ENCODE peak calls at places on chromosomes 6 and 20, in nine cellular contexts. One of them, this sample, is unnamed.

GRCh38 chr20:24987244-24987643 is 5.3 kb downstream of the APMAP start:
- DNase-seq in tibial artery: no peak
- DNase-seq in HCT116: no peak
- DNase-seq in heart left ventricle: no peak
- DNase-seq in hepatocyte: no peak
- DNase-seq in GM23338: no peak
- DNase-seq in HepG2: peak; percentile 83
- DNase-seq in left ventricle myocardium inferior: no peak
- DNase-seq in spleen: no peak
- DNase-seq in this sample: peak; percentile 48

GRCh38 chr6:48626421-48626820 is 515.4 kb upstream of the PTCHD4 start:
- DNase-seq in tibial artery: no peak
- DNase-seq in GM23338: no peak
- DNase-seq in HepG2: no peak
- DNase-seq in spleen: no peak
- DNase-seq in HCT116: no peak
- DNase-seq in left ventricle myocardium inferior: no peak
- DNase-seq in hepatocyte: no peak
- DNase-seq in heart left ventricle: no peak
- DNase-seq in this sample: no peak

GRCh38 chr6:107711953-107712522 is 112.1 kb downstream of the SCML4 start:
- DNase-seq in HCT116: no peak
- DNase-seq in left ventricle myocardium inferior: no peak
- DNase-seq in spleen: no peak
- DNase-seq in heart left ventricle: no peak
- DNase-seq in HepG2: no peak
- DNase-seq in GM23338: no peak
- DNase-seq in tibial artery: no peak
- DNase-seq in hepatocyte: no peak
- DNase-seq in this sample: no peak

GRCh38 chr6:55014321-55015088 is 159.8 kb upstream of the HCRTR2 start:
- DNase-seq in GM23338: no peak
- DNase-seq in HepG2: no peak
- DNase-seq in spleen: no peak
- DNase-seq in left ventricle myocardium inferior: no peak
- DNase-seq in HCT116: no peak
- DNase-seq in hepatocyte: no peak
- DNase-seq in heart left ventricle: no peak
- DNase-seq in tibial artery: no peak
- DNase-seq in this sample: no peak

GRCh38 chr6:155215906-155216305 is 47.9 kb upstream of the CLDN20 start:
- DNase-seq in left ventricle myocardium inferior: no peak
- DNase-seq in spleen: no peak
- DNase-seq in hepatocyte: no peak
- DNase-seq in heart left ventricle: no peak
- DNase-seq in GM23338: no peak
- DNase-seq in HCT116: no peak
- DNase-seq in HepG2: no peak
- DNase-seq in tibial artery: no peak
- DNase-seq in this sample: no peak

GRCh38 chr20:2329286-2329685 is 33.5 kb downstream of the TGM3 start:
- DNase-seq in GM23338: no peak
- DNase-seq in tibial artery: no peak
- DNase-seq in left ventricle myocardium inferior: no peak
- DNase-seq in hepatocyte: no peak
- DNase-seq in heart left ventricle: no peak
- DNase-seq in HepG2: no peak
- DNase-seq in HCT116: no peak
- DNase-seq in spleen: no peak
- DNase-seq in this sample: no peak

GRCh38 chr6:83861077-83861476 is 1.6 kb downstream of the CYB5R4 start:
- DNase-seq in HCT116: no peak
- DNase-seq in HepG2: no peak
- DNase-seq in spleen: no peak
- DNase-seq in tibial artery: no peak
- DNase-seq in GM23338: no peak
- DNase-seq in hepatocyte: no peak
- DNase-seq in left ventricle myocardium inferior: no peak
- DNase-seq in heart left ventricle: no peak
- DNase-seq in this sample: no peak

GRCh38 chr20:51442602-51443001 is 99.9 kb downstream of the NFATC2 start:
- DNase-seq in hepatocyte: no peak
- DNase-seq in spleen: no peak
- DNase-seq in left ventricle myocardium inferior: no peak
- DNase-seq in HepG2: no peak
- DNase-seq in HCT116: no peak
- DNase-seq in GM23338: no peak
- DNase-seq in heart left ventricle: no peak
- DNase-seq in tibial artery: no peak
- DNase-seq in this sample: no peak

GRCh38 chr6:38058022-38058421 is 238.5 kb downstream of the ZFAND3 start:
- DNase-seq in spleen: no peak
- DNase-seq in tibial artery: no peak
- DNase-seq in hepatocyte: no peak
- DNase-seq in HepG2: peak; percentile 20
- DNase-seq in left ventricle myocardium inferior: no peak
- DNase-seq in HCT116: peak; percentile 58
- DNase-seq in GM23338: no peak
- DNase-seq in heart left ventricle: no peak
- DNase-seq in this sample: no peak

GRCh38 chr6:100430962-100431361 is 33.8 kb downstream of the SIM1 start:
- DNase-seq in HepG2: no peak
- DNase-seq in tibial artery: no peak
- DNase-seq in HCT116: no peak
- DNase-seq in GM23338: no peak
- DNase-seq in hepatocyte: no peak
- DNase-seq in spleen: no peak
- DNase-seq in left ventricle myocardium inferior: no peak
- DNase-seq in heart left ventricle: no peak
- DNase-seq in this sample: no peak

GRCh38 chr20:38649275-38649891 is 47.8 kb downstream of the ARHGAP40 start:
- DNase-seq in HCT116: no peak
- DNase-seq in left ventricle myocardium inferior: no peak
- DNase-seq in hepatocyte: peak; percentile 57
- DNase-seq in spleen: no peak
- DNase-seq in tibial artery: no peak
- DNase-seq in heart left ventricle: no peak
- DNase-seq in GM23338: peak; percentile 78
- DNase-seq in HepG2: peak; percentile 59
- DNase-seq in this sample: no peak

GRCh38 chr6:90068264-90068663 is 174.0 kb downstream of the GJA10 start:
- DNase-seq in spleen: no peak
- DNase-seq in heart left ventricle: peak; percentile 26
- DNase-seq in HCT116: peak; percentile 53
- DNase-seq in GM23338: no peak
- DNase-seq in hepatocyte: peak; percentile 53
- DNase-seq in left ventricle myocardium inferior: no peak
- DNase-seq in tibial artery: no peak
- DNase-seq in HepG2: no peak
- DNase-seq in this sample: no peak

GRCh38 chr6:119179842-119180241 is 101.4 kb upstream of the FAM184A start:
- DNase-seq in tibial artery: no peak
- DNase-seq in GM23338: no peak
- DNase-seq in HepG2: no peak
- DNase-seq in left ventricle myocardium inferior: no peak
- DNase-seq in heart left ventricle: no peak
- DNase-seq in HCT116: no peak
- DNase-seq in spleen: no peak
- DNase-seq in hepatocyte: no peak
- DNase-seq in this sample: no peak
- H3K4me3 ChIP-seq in tibial artery: no peak overlapping the region
- H3K4me3 ChIP-seq in GM23338: no peak overlapping the region
- H3K4me3 ChIP-seq in HepG2: no peak overlapping the region
- H3K4me3 ChIP-seq in left ventricle myocardium inferior: no peak overlapping the region
- H3K4me3 ChIP-seq in heart left ventricle: no peak overlapping the region
- H3K4me3 ChIP-seq in HCT116: no peak overlapping the region
- H3K4me3 ChIP-seq in spleen: no peak overlapping the region
- H3K4me3 ChIP-seq in hepatocyte: no peak overlapping the region
- H3K4me3 ChIP-seq in this sample: no peak overlapping the region

GRCh38 chr6:36547646-36548400 is 544 bp upstream of the STK38 start:
- DNase-seq in HCT116: no peak
- DNase-seq in spleen: no peak
- DNase-seq in HepG2: no peak
- DNase-seq in hepatocyte: no peak
- DNase-seq in GM23338: no peak
- DNase-seq in left ventricle myocardium inferior: no peak
- DNase-seq in heart left ventricle: no peak
- DNase-seq in tibial artery: no peak
- DNase-seq in this sample: no peak

GRCh38 chr6:36546958-36547645 is at the start of gene STK38:
- DNase-seq in left ventricle myocardium inferior: peak; percentile 93
- DNase-seq in tibial artery: peak; percentile 86
- DNase-seq in HCT116: peak; percentile 65
- DNase-seq in HepG2: peak; percentile 84
- DNase-seq in spleen: peak; percentile 98
- DNase-seq in GM23338: peak; percentile 91
- DNase-seq in heart left ventricle: peak; percentile 94
- DNase-seq in hepatocyte: peak; percentile 96
- DNase-seq in this sample: peak; percentile 94

GRCh38 chr6:36550473-36551000 is 3.3 kb upstream of the STK38 start:
- DNase-seq in GM23338: no peak
- DNase-seq in HCT116: no peak
- DNase-seq in heart left ventricle: no peak
- DNase-seq in tibial artery: no peak
- DNase-seq in hepatocyte: no peak
- DNase-seq in HepG2: no peak
- DNase-seq in left ventricle myocardium inferior: no peak
- DNase-seq in spleen: no peak
- DNase-seq in this sample: no peak

GRCh38 chr6:36546664-36546957 is 668 bp downstream of the STK38 start:
- DNase-seq in tibial artery: no peak
- DNase-seq in GM23338: no peak
- DNase-seq in left ventricle myocardium inferior: no peak
- DNase-seq in HepG2: no peak
- DNase-seq in HCT116: no peak
- DNase-seq in heart left ventricle: no peak
- DNase-seq in hepatocyte: no peak
- DNase-seq in spleen: no peak
- DNase-seq in this sample: no peak

GRCh38 chr6:36548401-36548743 is 1.1 kb upstream of the STK38 start:
- DNase-seq in HepG2: no peak
- DNase-seq in HCT116: no peak
- DNase-seq in spleen: no peak
- DNase-seq in heart left ventricle: no peak
- DNase-seq in hepatocyte: no peak
- DNase-seq in GM23338: no peak
- DNase-seq in left ventricle myocardium inferior: no peak
- DNase-seq in tibial artery: no peak
- DNase-seq in this sample: no peak
- H3K4me1 ChIP-seq in HepG2: peaks cover 43% of the 10 kb centered on the region
- H3K4me1 ChIP-seq in HCT116: peaks cover 9% of the 10 kb centered on the region
- H3K4me1 ChIP-seq in spleen: peaks cover 36% of the 10 kb centered on the region
- H3K4me1 ChIP-seq in heart left ventricle: peaks cover 34% of the 10 kb centered on the region
- H3K4me1 ChIP-seq in hepatocyte: peaks cover 25% of the 10 kb centered on the region
- H3K4me1 ChIP-seq in GM23338: peaks cover 17% of the 10 kb centered on the region
- H3K4me1 ChIP-seq in left ventricle myocardium inferior: peaks cover 44% of the 10 kb centered on the region
- H3K4me1 ChIP-seq in tibial artery: no peaks in the 10 kb centered on the region
- H3K4me1 ChIP-seq in this sample: peaks cover 21% of the 10 kb centered on the region

GRCh38 chr6:43759926-43760798 is 9.8 kb upstream of the VEGFA start:
- DNase-seq in HepG2: no peak
- DNase-seq in hepatocyte: no peak
- DNase-seq in spleen: peak; percentile 37
- DNase-seq in tibial artery: no peak
- DNase-seq in heart left ventricle: no peak
- DNase-seq in HCT116: no peak
- DNase-seq in left ventricle myocardium inferior: no peak
- DNase-seq in GM23338: no peak
- DNase-seq in this sample: no peak

GRCh38 chr6:43757966-43758616 is 11.9 kb upstream of the VEGFA start:
- DNase-seq in hepatocyte: no peak
- DNase-seq in heart left ventricle: no peak
- DNase-seq in left ventricle myocardium inferior: peak; percentile 10
- DNase-seq in GM23338: no peak
- DNase-seq in HepG2: no peak
- DNase-seq in spleen: peak; percentile 61
- DNase-seq in HCT116: no peak
- DNase-seq in tibial artery: no peak
- DNase-seq in this sample: no peak

GRCh38 chr6:43759157-43759925 is 10.7 kb upstream of the VEGFA start:
- DNase-seq in left ventricle myocardium inferior: peak; percentile 11
- DNase-seq in hepatocyte: no peak
- DNase-seq in tibial artery: no peak
- DNase-seq in spleen: peak; percentile 47
- DNase-seq in GM23338: no peak
- DNase-seq in heart left ventricle: no peak
- DNase-seq in HepG2: no peak
- DNase-seq in HCT116: no peak
- DNase-seq in this sample: no peak

GRCh38 chr6:43760799-43761168 is 9.2 kb upstream of the VEGFA start:
- DNase-seq in hepatocyte: no peak
- DNase-seq in heart left ventricle: peak; percentile 6
- DNase-seq in HCT116: no peak
- DNase-seq in HepG2: no peak
- DNase-seq in GM23338: no peak
- DNase-seq in left ventricle myocardium inferior: peak; percentile 10
- DNase-seq in spleen: peak; percentile 41
- DNase-seq in tibial artery: no peak
- DNase-seq in this sample: no peak

GRCh38 chr6:43758617-43759050 is 11.4 kb upstream of the VEGFA start:
- DNase-seq in GM23338: peak; percentile 91
- DNase-seq in left ventricle myocardium inferior: peak; percentile 13
- DNase-seq in heart left ventricle: no peak
- DNase-seq in HCT116: no peak
- DNase-seq in tibial artery: no peak
- DNase-seq in HepG2: no peak
- DNase-seq in spleen: peak; percentile 68
- DNase-seq in hepatocyte: no peak
- DNase-seq in this sample: no peak
- TF ChIP-seq CTCF in GM23338: peak; percentile 81
- TF ChIP-seq CTCF in left ventricle myocardium inferior: peak; percentile 80
- TF ChIP-seq CTCF in heart left ventricle: peak; percentile 57
- TF ChIP-seq CTCF in HCT116: peak; percentile 71
- TF ChIP-seq CTCF in tibial artery: peak; percentile 32
- TF ChIP-seq CTCF in HepG2: peak; percentile 86
- TF ChIP-seq CTCF in spleen: no peak
- TF ChIP-seq CTCF in hepatocyte: peak; percentile 48
- TF ChIP-seq CTCF in this sample: peak; percentile 42

DNA sequence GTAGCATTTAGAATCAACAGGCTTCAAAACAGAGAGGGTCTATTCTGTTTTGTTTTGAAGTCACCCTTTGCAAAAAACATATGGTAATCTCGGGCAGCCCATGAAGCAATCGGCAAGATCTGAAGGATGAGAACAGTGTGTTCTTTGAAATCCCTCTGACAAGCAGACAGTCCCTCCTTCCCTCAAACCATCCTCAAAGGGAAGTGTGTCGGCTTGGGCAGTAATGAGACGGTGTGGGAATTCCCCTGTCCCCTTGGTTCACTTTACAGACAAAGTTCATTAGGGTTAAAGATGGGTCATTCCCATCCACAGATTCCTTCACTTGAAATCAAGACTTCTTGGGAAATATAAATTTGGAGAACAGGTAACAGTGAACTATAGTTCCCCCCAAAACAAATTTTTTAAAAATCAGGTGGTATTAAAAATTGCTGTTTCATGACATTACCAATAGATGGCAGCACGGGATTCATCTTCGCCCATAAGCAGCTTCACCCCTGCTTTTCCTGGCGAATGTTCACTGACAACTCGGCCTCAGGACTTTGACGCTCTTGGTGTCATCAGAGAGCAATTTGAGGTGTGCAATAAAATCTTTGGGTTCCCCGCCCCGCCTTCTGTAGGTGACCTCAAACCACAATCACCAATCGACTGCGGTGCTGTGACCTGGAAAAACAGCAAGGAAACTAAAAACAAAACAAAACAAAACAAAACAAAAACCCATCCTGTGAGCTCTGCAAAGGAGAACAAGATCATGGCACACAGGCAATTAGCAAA is 159.3 kb upstream of the TNFAIP3 start:
- DNase-seq in left ventricle myocardium inferior: peak; percentile 25
- DNase-seq in GM23338: peak; percentile 80
- DNase-seq in spleen: peak; percentile 80
- DNase-seq in HCT116: peak; percentile 69
- DNase-seq in HepG2: peak; percentile 99
- DNase-seq in heart left ventricle: peak; percentile 62
- DNase-seq in tibial artery: peak; percentile 73
- DNase-seq in hepatocyte: peak; percentile 87
- DNase-seq in this sample: peak; percentile 54
- H3K4me3 ChIP-seq in left ventricle myocardium inferior: peak overlapping the region; percentile 39
- H3K4me3 ChIP-seq in GM23338: no peak overlapping the region
- H3K4me3 ChIP-seq in spleen: no peak overlapping the region
- H3K4me3 ChIP-seq in HCT116: peak overlapping the region; percentile 24
- H3K4me3 ChIP-seq in HepG2: no peak overlapping the region
- H3K4me3 ChIP-seq in heart left ventricle: peak overlapping the region; percentile 22
- H3K4me3 ChIP-seq in tibial artery: no peak overlapping the region
- H3K4me3 ChIP-seq in hepatocyte: no peak overlapping the region
- H3K4me3 ChIP-seq in this sample: peak overlapping the region; percentile 11

This sample was measured in right lobe of liver.